ENCODE peak calls at places on chromosomes 12 and 14, in five cellular contexts. One of them, this sample, is unnamed.

GRCh38 chr12:95208678-95209077 is 8.6 kb downstream of the FGD6 start:
- DNase-seq in K562: no peak
- DNase-seq in H1: no peak
- DNase-seq in HepG2: no peak
- DNase-seq in GM12878: no peak
- DNase-seq in this sample: no peak

GRCh38 chr14:89750206-89750867 is 204.2 kb downstream of the EFCAB11 start:
- DNase-seq in K562: no peak
- DNase-seq in HepG2: no peak
- DNase-seq in H1: no peak
- DNase-seq in GM12878: no peak
- DNase-seq in this sample: no peak

GRCh38 chr12:45914090-45914489 is 76.3 kb downstream of the SCAF11 start:
- DNase-seq in GM12878: no peak
- DNase-seq in K562: peak
- DNase-seq in H1: no peak
- DNase-seq in HepG2: no peak
- DNase-seq in this sample: peak

GRCh38 chr14:23646648-23647549 is 10.7 kb downstream of the DHRS2 start:
- DNase-seq in K562: no peak
- DNase-seq in GM12878: no peak
- DNase-seq in H1: no peak
- DNase-seq in HepG2: peak
- DNase-seq in this sample: peak

GRCh38 chr12:45425426-45425825 is 209.5 kb downstream of the ANO6 start:
- DNase-seq in K562: no peak
- DNase-seq in GM12878: no peak
- DNase-seq in H1: no peak
- DNase-seq in HepG2: no peak
- DNase-seq in this sample: no peak

GRCh38 chr14:94919896-94920295 is 150.0 kb upstream of the GSC start:
- DNase-seq in HepG2: no peak
- DNase-seq in H1: no peak
- DNase-seq in GM12878: no peak
- DNase-seq in K562: no peak
- DNase-seq in this sample: no peak

GRCh38 chr14:93712079-93712837 is 76.0 kb downstream of the PRIMA1 start:
- DNase-seq in K562: no peak
- DNase-seq in HepG2: no peak
- DNase-seq in GM12878: no peak
- DNase-seq in H1: peak
- DNase-seq in this sample: no peak

GRCh38 chr12:87931764-87932163 is 97.4 kb downstream of the C12orf50 start:
- DNase-seq in K562: no peak
- DNase-seq in H1: no peak
- DNase-seq in GM12878: no peak
- DNase-seq in HepG2: no peak
- DNase-seq in this sample: peak

GRCh38 chr14:68788275-68789001 is 4.4 kb downstream of the ZFP36L1 start:
- DNase-seq in H1: no peak
- DNase-seq in HepG2: no peak
- DNase-seq in GM12878: no peak
- DNase-seq in K562: no peak
- DNase-seq in this sample: no peak

GRCh38 chr12:18825138-18825537 is 87.2 kb downstream of the CAPZA3 start:
- DNase-seq in H1: no peak
- DNase-seq in K562: peak
- DNase-seq in GM12878: no peak
- DNase-seq in HepG2: no peak
- DNase-seq in this sample: no peak

GRCh38 chr14:45434221-45434620 is 181.2 kb upstream of the MIS18BP1 start:
- DNase-seq in GM12878: no peak
- DNase-seq in K562: no peak
- DNase-seq in HepG2: no peak
- DNase-seq in H1: no peak
- DNase-seq in this sample: no peak

GRCh38 chr12:88855301-88855700 is 275.0 kb upstream of the KITLG start:
- DNase-seq in GM12878: no peak
- DNase-seq in H1: no peak
- DNase-seq in K562: no peak
- DNase-seq in HepG2: no peak
- DNase-seq in this sample: no peak

GRCh38 chr12:132686831-132687210 is 321 bp downstream of the POLE start:
- DNase-seq in K562: peak
- DNase-seq in GM12878: no peak
- DNase-seq in HepG2: no peak
- DNase-seq in H1: no peak
- DNase-seq in this sample: no peak

GRCh38 chr12:108683906-108684556 is 47.3 kb downstream of the CORO1C start:
- DNase-seq in HepG2: peak
- DNase-seq in GM12878: no peak
- DNase-seq in K562: no peak
- DNase-seq in H1: no peak
- DNase-seq in this sample: no peak

GRCh38 chr12:60205500-60205899 is 609.7 kb downstream of the SLC16A7 start:
- DNase-seq in HepG2: no peak
- DNase-seq in H1: no peak
- DNase-seq in K562: peak
- DNase-seq in GM12878: no peak
- DNase-seq in this sample: peak

GRCh38 chr12:105451211-105451610 is 120.7 kb downstream of the C12orf75 start:
- DNase-seq in H1: no peak
- DNase-seq in HepG2: no peak
- DNase-seq in K562: no peak
- DNase-seq in GM12878: no peak
- DNase-seq in this sample: no peak

GRCh38 chr12:110224379-110225304 is 56.4 kb upstream of the ATP2A2 start:
- DNase-seq in K562: peak
- DNase-seq in HepG2: peak
- DNase-seq in H1: no peak
- DNase-seq in GM12878: no peak
- DNase-seq in this sample: peak

GRCh38 chr14:94392510-94392935 is 4.1 kb upstream of the SERPINA1 start:
- DNase-seq in HepG2: peak
- DNase-seq in H1: no peak
- DNase-seq in GM12878: peak
- DNase-seq in K562: no peak
- DNase-seq in this sample: no peak

GRCh38 chr14:99718031-99718810 is 34.1 kb downstream of the CYP46A1 start:
- DNase-seq in HepG2: no peak
- DNase-seq in K562: no peak
- DNase-seq in H1: no peak
- DNase-seq in GM12878: peak
- DNase-seq in this sample: no peak

GRCh38 chr14:100900837-100901390 is 2.6 kb downstream of the RTL1 start:
- DNase-seq in K562: peak
- DNase-seq in GM12878: no peak
- DNase-seq in HepG2: peak
- DNase-seq in H1: peak
- DNase-seq in this sample: peak

GRCh38 chr12:49515266-49515665 is 23.6 kb upstream of the KCNH3 start:
- DNase-seq in K562: no peak
- DNase-seq in H1: no peak
- DNase-seq in GM12878: no peak
- DNase-seq in HepG2: no peak
- DNase-seq in this sample: peak

GRCh38 chr12:80551897-80552296 is 107.9 kb downstream of the PTPRQ start:
- DNase-seq in HepG2: no peak
- DNase-seq in H1: no peak
- DNase-seq in K562: no peak
- DNase-seq in GM12878: no peak
- DNase-seq in this sample: peak

GRCh38 chr12:116482859-116483258 is 76.3 kb upstream of the MAP1LC3B2 start:
- DNase-seq in GM12878: no peak
- DNase-seq in HepG2: no peak
- DNase-seq in K562: no peak
- DNase-seq in H1: no peak
- DNase-seq in this sample: no peak

GRCh38 chr14:74501135-74501614 is 7.6 kb downstream of the ISCA2 start:
- DNase-seq in GM12878: no peak
- DNase-seq in HepG2: peak
- DNase-seq in K562: peak
- DNase-seq in H1: peak
- DNase-seq in this sample: peak
- TF ChIP-seq KDM1A in GM12878: no peak
- TF ChIP-seq KDM1A in HepG2: no peak
- TF ChIP-seq KDM1A in K562: no peak
- TF ChIP-seq KDM1A in H1: no peak
- TF ChIP-seq KDM1A in this sample: no peak

DNA sequence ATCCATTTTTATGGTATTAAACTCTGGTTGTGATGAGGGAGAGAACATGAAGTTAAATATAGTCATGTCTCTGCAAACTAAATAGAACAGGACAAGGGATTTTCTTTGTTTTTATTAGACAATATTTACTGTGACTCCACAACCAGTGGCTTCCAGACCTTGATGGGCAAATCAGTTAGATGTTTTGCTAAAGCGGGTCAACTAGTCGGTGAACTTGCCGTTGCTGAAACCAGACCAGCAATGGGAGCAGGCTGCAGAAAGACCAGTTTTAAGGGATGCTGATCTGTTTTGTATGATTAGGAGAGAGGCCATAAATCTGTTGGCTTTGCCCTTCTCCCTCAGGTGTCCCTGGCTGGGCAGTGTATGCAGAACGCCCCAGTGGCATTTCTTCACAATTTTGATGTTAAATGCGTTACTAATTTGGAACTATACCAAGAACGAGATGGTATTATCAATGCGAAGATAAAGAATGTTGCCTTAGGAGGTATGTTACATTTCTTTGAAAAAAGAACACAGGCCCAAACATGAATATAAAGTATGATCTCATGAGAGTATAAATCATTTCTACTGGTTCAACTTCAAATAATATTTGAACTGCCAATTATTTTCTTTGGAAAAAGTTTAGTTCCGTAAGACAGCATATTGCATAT is 19.4 kb downstream of the TCTN2 start:
- DNase-seq in K562: no peak
- DNase-seq in GM12878: no peak
- DNase-seq in HepG2: no peak
- DNase-seq in H1: no peak
- DNase-seq in this sample: no peak
- TF ChIP-seq KDM1A in K562: no peak
- TF ChIP-seq KDM1A in GM12878: no peak
- TF ChIP-seq KDM1A in HepG2: no peak
- TF ChIP-seq KDM1A in H1: no peak
- TF ChIP-seq KDM1A in this sample: no peak

DNA sequence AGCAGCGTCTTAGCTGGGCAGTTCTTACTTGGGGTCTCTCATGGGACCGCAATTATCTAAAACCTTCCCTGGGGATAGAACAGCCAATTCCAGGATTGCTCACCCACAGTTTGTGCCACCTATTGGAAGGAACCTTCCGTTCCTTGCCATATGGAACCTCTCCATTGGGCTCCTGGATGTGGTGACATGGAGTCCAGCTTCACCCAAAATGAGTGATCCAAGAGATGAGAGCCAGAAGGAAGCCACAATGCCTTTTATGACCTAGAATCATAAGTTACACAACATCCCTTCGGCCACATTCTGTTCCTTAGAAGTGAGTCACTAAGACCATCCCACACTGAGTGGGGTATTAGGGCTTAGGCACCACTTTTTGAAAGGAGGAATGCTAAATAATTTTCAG is 164.4 kb downstream of the FBXL14 start:
- DNase-seq in HepG2: no peak
- DNase-seq in H1: no peak
- DNase-seq in GM12878: no peak
- DNase-seq in K562: no peak
- DNase-seq in this sample: no peak
- TF ChIP-seq KDM1A in HepG2: no peak
- TF ChIP-seq KDM1A in H1: no peak
- TF ChIP-seq KDM1A in GM12878: no peak
- TF ChIP-seq KDM1A in K562: no peak
- TF ChIP-seq KDM1A in this sample: no peak

GRCh38 chr14:64675246-64675645 is 29.0 kb upstream of the PLEKHG3 start:
- DNase-seq in HepG2: no peak
- DNase-seq in H1: no peak
- DNase-seq in GM12878: no peak
- DNase-seq in K562: no peak
- DNase-seq in this sample: no peak

GRCh38 chr14:64674829-64675228 is 29.4 kb upstream of the PLEKHG3 start:
- DNase-seq in K562: no peak
- DNase-seq in H1: no peak
- DNase-seq in HepG2: no peak
- DNase-seq in GM12878: no peak
- DNase-seq in this sample: no peak

GRCh38 chr14:64671591-64671990 is 32.6 kb upstream of the PLEKHG3 start:
- DNase-seq in H1: no peak
- DNase-seq in K562: peak
- DNase-seq in HepG2: peak
- DNase-seq in GM12878: no peak
- DNase-seq in this sample: peak

GRCh38 chr14:64673329-64673728 is 30.9 kb upstream of the PLEKHG3 start:
- DNase-seq in HepG2: no peak
- DNase-seq in GM12878: no peak
- DNase-seq in K562: no peak
- DNase-seq in H1: no peak
- DNase-seq in this sample: no peak

DNA sequence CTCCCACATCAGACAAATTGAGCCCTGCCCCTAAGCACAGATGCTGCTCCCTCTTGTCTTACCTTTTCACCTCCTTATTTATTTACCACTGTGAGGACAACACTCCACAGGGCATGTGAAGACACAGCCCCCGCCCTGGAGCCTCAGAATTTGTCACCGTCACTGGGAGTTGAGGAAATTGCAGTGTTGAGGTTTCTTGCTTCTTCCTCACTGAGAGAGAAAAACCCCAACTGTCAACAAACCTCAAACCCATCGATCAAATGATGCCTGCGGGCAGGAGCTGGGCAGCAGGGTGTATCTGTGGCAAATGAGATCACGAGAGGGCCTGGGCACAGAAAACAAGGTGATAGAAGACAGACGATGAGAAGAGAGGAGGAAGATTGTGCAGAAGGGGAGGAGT is 30.5 kb upstream of the PLEKHG3 start:
- DNase-seq in HepG2: no peak
- DNase-seq in K562: no peak
- DNase-seq in H1: no peak
- DNase-seq in GM12878: peak
- DNase-seq in this sample: no peak
- TF ChIP-seq KDM1A in HepG2: no peak
- TF ChIP-seq KDM1A in K562: no peak
- TF ChIP-seq KDM1A in H1: no peak
- TF ChIP-seq KDM1A in GM12878: no peak
- TF ChIP-seq KDM1A in this sample: no peak

DNA sequence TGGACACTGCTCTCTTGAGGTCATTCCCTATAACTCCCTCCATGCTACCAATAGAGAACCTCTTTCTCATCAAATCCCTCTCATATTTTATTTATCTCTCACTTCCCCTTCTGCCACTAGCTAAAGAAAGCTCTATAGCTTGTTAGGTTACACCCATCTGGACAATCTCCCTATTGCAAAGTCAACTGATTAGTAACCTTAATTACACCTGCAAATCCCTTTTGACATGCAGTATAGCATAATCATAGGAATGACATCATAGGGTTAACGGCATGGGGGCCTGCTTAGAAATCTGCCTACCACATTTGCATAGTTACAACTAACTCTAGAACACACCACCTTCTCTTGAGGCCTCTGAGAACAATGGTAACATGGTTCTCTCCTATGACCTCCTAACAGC is 181.2 kb downstream of the EMP1 start:
- DNase-seq in H1: no peak
- DNase-seq in HepG2: no peak
- DNase-seq in GM12878: no peak
- DNase-seq in K562: no peak
- DNase-seq in this sample: no peak
- TF ChIP-seq KDM1A in H1: no peak
- TF ChIP-seq KDM1A in HepG2: no peak
- TF ChIP-seq KDM1A in GM12878: no peak
- TF ChIP-seq KDM1A in K562: no peak
- TF ChIP-seq KDM1A in this sample: no peak